ENCODE peak calls at places on chromosomes 1 and 21, in ten cellular contexts. J, P, G, H, Q, C, K, R, Y and N are unnamed samples.

GRCh38 chr1:200351826-200352549 is 57.8 kb downstream of the ZNF281 start:
- DNase-seq in J (no peak), P (peak; percentile 97), G (no peak), H (peak; percentile 98), Q (peak; percentile 58), C (peak; percentile 97), K (peak; percentile 93), R (peak; percentile 42), Y (no peak), N (peak; percentile 99)

GRCh38 chr1:160370561-160371345 is 3.9 kb downstream of the NHLH1 start:
- DNase-seq in J (no peak), P (no peak), G (no peak), H (no peak), Q (no peak), C (no peak), K (no peak), R (no peak), Y (no peak), N (no peak)

GRCh38 chr1:221102206-221102605 is 223.0 kb downstream of the HLX start:
- DNase-seq in J (no peak), P (no peak), G (no peak), H (no peak), Q (no peak), C (no peak), K (no peak), R (no peak), Y (no peak), N (peak; percentile 7)

GRCh38 chr1:197614916-197615692 is 160.2 kb downstream of the DENND1B start:
- DNase-seq in J (no peak), P (peak; percentile 1), G (no peak), H (peak; percentile 66), Q (peak; percentile 63), C (peak; percentile 52), K (peak; percentile 68), R (peak; percentile 57), Y (no peak), N (no peak)

GRCh38 chr1:192954705-192955265 is 104.4 kb downstream of the UCHL5 start:
- DNase-seq in J (no peak), P (no peak), G (no peak), H (peak; percentile 56), Q (peak; percentile 41), C (no peak), K (no peak), R (peak; percentile 35), Y (no peak), N (no peak)

GRCh38 chr1:228697209-228698016 is 37.9 kb upstream of the RHOU start:
- DNase-seq in J (peak; percentile 83), P (no peak), G (peak; percentile 67), H (peak; percentile 87), Q (peak; percentile 31), C (peak; percentile 91), K (peak; percentile 87), R (peak; percentile 88), Y (peak; percentile 37), N (peak; percentile 52)

GRCh38 chr1:31101147-31101502 is 35.6 kb upstream of the PUM1 start:
- DNase-seq in J (no peak), P (no peak), G (no peak), H (peak; percentile 67), Q (peak; percentile 52), C (peak; percentile 49), K (peak; percentile 70), R (peak; percentile 12), Y (peak; percentile 7), N (peak; percentile 29)

GRCh38 chr21:35179990-35180557 is 131.0 kb upstream of the RUNX1 start:
- DNase-seq in J (no peak), P (peak; percentile 39), G (no peak), H (peak; percentile 81), Q (peak; percentile 57), C (peak; percentile 85), K (peak; percentile 88), R (no peak), Y (no peak), N (no peak)

GRCh38 chr1:113142791-113143190 is 69.8 kb downstream of the LRIG2 start:
- DNase-seq in J (no peak), P (no peak), G (no peak), H (peak; percentile 70), Q (no peak), C (peak; percentile 45), K (peak; percentile 31), R (no peak), Y (peak; percentile 17), N (no peak)

GRCh38 chr21:14064296-14064645 is 146.5 kb downstream of the LIPI start:
- DNase-seq in J (no peak), P (no peak), G (no peak), H (no peak), Q (no peak), C (no peak), K (no peak), R (no peak), Y (no peak), N (no peak)

GRCh38 chr1:64898107-64898861 is 68.1 kb downstream of the JAK1 start:
- DNase-seq in J (peak; percentile 95), P (peak; percentile 93), G (peak; percentile 86), H (peak; percentile 98), Q (peak; percentile 95), C (peak; percentile 99), K (peak; percentile 97), R (peak; percentile 75), Y (peak; percentile 89), N (peak; percentile 71)

GRCh38 chr1:17851075-17851474 is 95.9 kb downstream of the ACTL8 start:
- DNase-seq in J (no peak), P (no peak), G (no peak), H (no peak), Q (no peak), C (peak; percentile 15), K (no peak), R (no peak), Y (no peak), N (no peak)

GRCh38 chr1:154104433-154105082 is 50.3 kb downstream of the NUP210L start:
- DNase-seq in J (no peak), P (no peak), G (no peak), H (no peak), Q (no peak), C (no peak), K (no peak), R (no peak), Y (no peak), N (no peak)

GRCh38 chr1:226002667-226003501 is 3.7 kb upstream of the SDE2 start:
- DNase-seq in J (peak; percentile 75), P (no peak), G (peak; percentile 45), H (peak; percentile 77), Q (peak; percentile 40), C (peak; percentile 49), K (peak; percentile 83), R (peak; percentile 91), Y (peak; percentile 75), N (no peak)

GRCh38 chr1:223186800-223187199 is 43.8 kb upstream of the TLR5 start:
- DNase-seq in J (no peak), P (no peak), G (no peak), H (no peak), Q (no peak), C (no peak), K (no peak), R (no peak), Y (no peak), N (no peak)

GRCh38 chr1:110211503-110212164 is 1.5 kb downstream of the KCNC4 start:
- DNase-seq in J (no peak), P (no peak), G (no peak), H (no peak), Q (no peak), C (no peak), K (no peak), R (no peak), Y (no peak), N (no peak)

GRCh38 chr1:23837905-23838304 is 12.7 kb upstream of the HMGCL start:
- DNase-seq in J (peak; percentile 65), P (no peak), G (no peak), H (no peak), Q (no peak), C (no peak), K (no peak), R (no peak), Y (no peak), N (no peak)

GRCh38 chr1:23836037-23836436 is 10.8 kb upstream of the HMGCL start:
- DNase-seq in J (no peak), P (no peak), G (no peak), H (no peak), Q (no peak), C (no peak), K (no peak), R (peak; percentile 64), Y (no peak), N (no peak)

GRCh38 chr1:23843644-23844043 is 18.4 kb upstream of the HMGCL start:
- DNase-seq in J (no peak), P (no peak), G (no peak), H (no peak), Q (no peak), C (no peak), K (no peak), R (no peak), Y (no peak), N (no peak)

DNA sequence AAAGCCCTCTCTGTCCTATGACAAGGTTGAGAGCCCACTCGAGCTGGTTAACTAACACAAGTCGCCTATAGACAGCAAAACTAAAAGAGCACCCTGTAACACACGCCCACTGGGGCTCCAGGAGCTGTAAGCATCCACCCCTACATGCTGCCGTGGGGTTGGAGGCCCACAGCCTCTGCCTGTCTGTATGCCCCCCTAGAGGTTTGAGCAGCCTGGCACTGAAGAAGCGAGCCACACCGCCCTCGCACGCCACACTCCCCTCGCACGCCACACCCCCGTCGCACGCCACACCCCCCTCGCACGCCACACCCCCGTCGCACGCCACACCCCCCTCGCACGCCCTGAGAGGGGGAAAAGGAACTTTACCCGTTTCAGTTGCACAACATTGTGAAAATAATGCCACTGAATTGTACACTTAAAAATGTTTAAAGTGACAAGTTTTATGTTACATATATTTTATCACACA is 13.2 kb upstream of the HMGCL start:
- DNase-seq in J (peak; percentile 73), P (no peak), G (peak; percentile 70), H (peak; percentile 41), Q (peak; percentile 62), C (peak; percentile 16), K (peak; percentile 82), R (peak; percentile 87), Y (peak; percentile 49), N (no peak)
- H3K4me3 ChIP-seq in J (peak overlapping the region; percentile 32), P (peak overlapping the region; percentile 29), G (peak overlapping the region; percentile 62), H (peak overlapping the region; percentile 19), Q (peak overlapping the region; percentile 31), C (peak overlapping the region; percentile 17), K (peak overlapping the region; percentile 35), R (peak overlapping the region; percentile 38), Y (peak overlapping the region; percentile 41), N (peak overlapping the region; percentile 29)

GRCh38 chr21:45356251-45356650 is 48.7 kb upstream of the COL18A1 start:
- DNase-seq in J (no peak), P (no peak), G (no peak), H (no peak), Q (no peak), C (no peak), K (no peak), R (no peak), Y (no peak), N (no peak)
- TF ChIP-seq CTCF in J (no peak), P (no peak), G (no peak), H (no peak), Q (no peak), C (peak; percentile 12), K (no peak), R (peak; percentile 30), Y (no peak), N (no peak)

GRCh38 chr1:63317814-63318156 is 4.6 kb upstream of the FOXD3 start:
- DNase-seq in J (no peak), P (no peak), G (no peak), H (no peak), Q (no peak), C (no peak), K (peak; percentile 36), R (no peak), Y (no peak), N (no peak)
- H3K4me3 ChIP-seq in J (no peak overlapping the region), P (no peak overlapping the region), G (peak overlapping the region; percentile 71), H (no peak overlapping the region), Q (peak overlapping the region; percentile 46), C (no peak overlapping the region), K (no peak overlapping the region), R (peak overlapping the region; percentile 21), Y (no peak overlapping the region), N (no peak overlapping the region)

GRCh38 chr21:21246007-21246406 is 247.8 kb downstream of the NCAM2 start:
- DNase-seq in J (no peak), P (no peak), G (no peak), H (no peak), Q (no peak), C (no peak), K (no peak), R (peak; percentile 79), Y (no peak), N (no peak)
- TF ChIP-seq CTCF in J (no peak), P (no peak), G (no peak), H (no peak), Q (no peak), C (no peak), K (no peak), R (no peak), Y (no peak), N (no peak)